ENCODE peak calls at places on chromosomes 16 and 17, in five cellular contexts. J is activated CD4-positive, alpha-beta T cell treated with anti-CD3 and anti-CD28 coated beads for 24 hours; N is NCI-H446; R is DMS 273 treated with DMSO at 0.1 percent for 48 hours; P is GM23248. M is an unnamed sample.

GRCh38 chr16:17470871-17471744 is at the start of gene XYLT1:
- DNase-seq in R (no peak), N (no peak), J (peak), P (peak), M (peak)

GRCh38 chr16:67386861-67387455 is 6.3 kb downstream of the TPPP3 start:
- DNase-seq in P (no peak), N (no peak), J (no peak), R (no peak), M (no peak)

GRCh38 chr17:75695141-75695829 is 26.0 kb upstream of the ITGB4 start:
- DNase-seq in N (no peak), J (no peak), R (no peak), P (peak), M (no peak)

GRCh38 chr16:85316321-85316919 is 204.1 kb upstream of the CIBAR2 start:
- DNase-seq in R (peak), N (no peak), P (peak), J (peak), M (no peak)

GRCh38 chr16:77171750-77172635 is 19.0 kb upstream of the MON1B start:
- DNase-seq in P (peak), R (peak), J (peak), N (peak), M (no peak)

GRCh38 chr16:67697813-67698212 is 21.3 kb downstream of the GFOD2 start:
- DNase-seq in P (no peak), J (no peak), N (no peak), R (no peak), M (no peak)

GRCh38 chr16:66475232-66475631 is 48.1 kb downstream of the BEAN1 start:
- DNase-seq in R (no peak), J (no peak), P (no peak), N (no peak), M (no peak)

GRCh38 chr17:76329664-76330063 is 21.6 kb upstream of the QRICH2 start:
- DNase-seq in P (no peak), R (no peak), J (no peak), N (no peak), M (no peak)

GRCh38 chr16:69406780-69407331 is 17.6 kb upstream of the CYB5B start:
- DNase-seq in N (no peak), R (no peak), J (no peak), P (peak), M (no peak)

GRCh38 chr17:35099929-35100328 is 19.7 kb downstream of the RAD51D start:
- DNase-seq in P (no peak), R (no peak), N (no peak), J (no peak), M (no peak)

GRCh38 chr17:48718781-48719641 is 3.3 kb downstream of the PRAC1 start:
- DNase-seq in J (no peak), P (no peak), N (no peak), R (no peak), M (no peak)

GRCh38 chr17:43018932-43019331 is 3.3 kb downstream of the VAT1 start:
- DNase-seq in R (no peak), P (peak), J (no peak), N (no peak), M (no peak)

GRCh38 chr17:30821751-30822723 is 2.5 kb downstream of the CRLF3 start:
- DNase-seq in P (no peak), J (no peak), N (no peak), R (no peak), M (no peak)

GRCh38 chr17:2958706-2959222 is 104.6 kb downstream of the OR1D5 start:
- DNase-seq in N (no peak), R (no peak), J (no peak), P (no peak), M (no peak)

GRCh38 chr16:65312795-65313194 is 190.9 kb upstream of the CDH11 start:
- DNase-seq in R (no peak), J (no peak), N (no peak), P (peak), M (no peak)

GRCh38 chr16:30076276-30076791 is 540 bp downstream of the PPP4C start:
- DNase-seq in P (peak), R (no peak), J (no peak), N (no peak), M (no peak)

GRCh38 chr16:81505011-81505660 is 60.5 kb downstream of the CMIP start:
- DNase-seq in P (no peak), J (no peak), N (no peak), R (no peak), M (no peak)

GRCh38 chr16:84643180-84643583 is 5.1 kb upstream of the KLHL36 start:
- DNase-seq in R (peak), N (peak), J (no peak), P (peak), M (no peak)

GRCh38 chr16:5350118-5350517 is 252.5 kb upstream of the EEF2KMT start:
- DNase-seq in N (no peak), R (no peak), J (no peak), P (no peak), M (no peak)

M was measured in activated T-helper 1 cell treated with anti-CD3 and anti-CD28 coated beads, Interleukin-2, amount 50 U/mL, for 16 hours.